ENCODE peak calls at places on chromosomes 4 and X, in eight cellular contexts. Z, P, U, O, D, E, X and B are unnamed samples.

GRCh38 chrX:140343226-140343873 is 161.5 kb downstream of the SOX3 start:
- DNase-seq in Z (no peak), P (no peak), U (no peak), O (no peak), D (no peak), E (no peak), X (no peak), B (no peak)

GRCh38 chrX:144075432-144075831 is 191.6 kb downstream of the UBE2NL start:
- DNase-seq in Z (no peak), P (no peak), U (no peak), O (no peak), D (no peak), E (no peak), X (no peak), B (no peak)

GRCh38 chr4:172998527-172999469 is 169.8 kb upstream of the GALNT7 start:
- DNase-seq in Z (peak), P (no peak), U (no peak), O (no peak), D (peak), E (no peak), X (no peak), B (peak)

GRCh38 chr4:2142630-2143427 is 83.7 kb downstream of the NAT8L start:
- DNase-seq in Z (peak), P (no peak), U (no peak), O (no peak), D (no peak), E (no peak), X (no peak), B (no peak)

GRCh38 chr4:168864831-168865541 is 145.1 kb downstream of the CBR4 start:
- DNase-seq in Z (no peak), P (no peak), U (no peak), O (no peak), D (no peak), E (no peak), X (no peak), B (peak)

GRCh38 chr4:41256740-41257256 is at the start of gene UCHL1:
- DNase-seq in Z (peak), P (peak), U (no peak), O (no peak), D (peak), E (peak), X (no peak), B (peak)

GRCh38 chr4:88659061-88659889 is 38.4 kb downstream of the NAP1L5 start:
- DNase-seq in Z (peak), P (peak), U (no peak), O (no peak), D (peak), E (peak), X (peak), B (peak)

GRCh38 chrX:108946531-108946930 is 210.2 kb upstream of the IRS4 start:
- DNase-seq in Z (no peak), P (no peak), U (no peak), O (no peak), D (no peak), E (no peak), X (no peak), B (no peak)

GRCh38 chr4:112840061-112840460 is 203.1 kb downstream of the LARP7 start:
- DNase-seq in Z (peak), P (no peak), U (no peak), O (no peak), D (peak), E (no peak), X (peak), B (peak)

GRCh38 chrX:40374486-40374885 is 206.3 kb upstream of the ATP6AP2 start:
- DNase-seq in Z (no peak), P (no peak), U (no peak), O (no peak), D (no peak), E (no peak), X (no peak), B (no peak)

GRCh38 chr4:142984871-142985585 is 138.9 kb upstream of the INPP4B start:
- DNase-seq in Z (no peak), P (no peak), U (no peak), O (no peak), D (peak), E (no peak), X (peak), B (peak)

GRCh38 chr4:99617374-99617773 is 40.3 kb downstream of the C4orf54 start:
- DNase-seq in Z (no peak), P (no peak), U (no peak), O (no peak), D (no peak), E (no peak), X (no peak), B (no peak)

GRCh38 chrX:117972681-117973080 is 143.9 kb downstream of the KLHL13 start:
- DNase-seq in Z (no peak), P (no peak), U (no peak), O (no peak), D (no peak), E (no peak), X (no peak), B (peak)

GRCh38 chr4:83722730-83723269 is 186.9 kb downstream of the GPAT3 start:
- DNase-seq in Z (no peak), P (no peak), U (no peak), O (no peak), D (no peak), E (no peak), X (no peak), B (no peak)

GRCh38 chr4:102751964-102752363 is 8.8 kb downstream of the MANBA start:
- DNase-seq in Z (no peak), P (no peak), U (no peak), O (no peak), D (no peak), E (no peak), X (no peak), B (no peak)

GRCh38 chrX:133045986-133046385 is 50.9 kb downstream of the USP26 start:
- DNase-seq in Z (peak), P (no peak), U (no peak), O (no peak), D (no peak), E (no peak), X (peak), B (peak)

GRCh38 chr4:32010221-32010620 is 1290.1 kb downstream of the PCDH7 start:
- DNase-seq in Z (no peak), P (no peak), U (no peak), O (no peak), D (no peak), E (no peak), X (no peak), B (no peak)

GRCh38 chr4:157048248-157048647 is 27.7 kb upstream of the GLRB start:
- DNase-seq in Z (peak), P (no peak), U (no peak), O (no peak), D (no peak), E (no peak), X (no peak), B (peak)

GRCh38 chrX:134406230-134406794 is 53.7 kb upstream of the HPRT1 start:
- DNase-seq in Z (no peak), P (no peak), U (no peak), O (no peak), D (no peak), E (no peak), X (no peak), B (no peak)

GRCh38 chr4:37628977-37629609 is 57.1 kb downstream of the RELL1 start:
- DNase-seq in Z (peak), P (no peak), U (no peak), O (no peak), D (peak), E (no peak), X (peak), B (peak)

GRCh38 chrX:15601932-15602331 is 1.2 kb upstream of the ACE2 start:
- DNase-seq in Z (no peak), P (no peak), U (no peak), O (no peak), D (no peak), E (no peak), X (no peak), B (no peak)